ENCODE peak calls at places on chromosomes 4 and X, in nine cellular contexts. D, M, Y, S, Q, K, J, F and G are unnamed samples.

GRCh38 chrX:38055170-38055847 is 49.0 kb downstream of the SYTL5 start:
- DNase-seq in J (peak; percentile 4), Q (no peak), D (no peak), K (peak; percentile 12), F (no peak), Y (no peak), M (no peak), S (peak; percentile 67), G (peak; percentile 18)

GRCh38 chr4:149203256-149204001 is 612.2 kb downstream of the IQCM start:
- DNase-seq in S (no peak), D (no peak), Q (no peak), F (no peak), K (peak; percentile 7), Y (no peak), M (no peak), J (no peak), G (peak; percentile 63)

GRCh38 chrX:102934624-102935023 is 2.4 kb upstream of the RAB40AL start:
- DNase-seq in Y (no peak), K (no peak), F (peak; percentile 48), S (peak; percentile 18), D (peak; percentile 29), J (peak; percentile 10), Q (peak; percentile 3), M (peak; percentile 18), G (peak; percentile 5)

GRCh38 chrX:40157228-40158035 is 59.7 kb upstream of the BCOR start:
- DNase-seq in S (no peak), D (no peak), F (peak; percentile 61), K (no peak), M (no peak), J (no peak), Y (no peak), Q (no peak), G (no peak)

GRCh38 chrX:154727418-154728323 is 23.2 kb downstream of the GAB3 start:
- DNase-seq in Y (peak; percentile 93), Q (no peak), S (peak; percentile 86), J (peak; percentile 52), F (no peak), K (no peak), D (no peak), M (peak; percentile 47), G (peak; percentile 65)

GRCh38 chr4:182749768-182750167 is 167.4 kb downstream of the DCTD start:
- DNase-seq in J (no peak), D (no peak), S (peak; percentile 43), M (no peak), K (no peak), Y (no peak), Q (no peak), F (no peak), G (no peak)

GRCh38 chr4:173697840-173698239 is 167.8 kb upstream of the HAND2 start:
- DNase-seq in J (no peak), D (no peak), K (no peak), Y (no peak), F (no peak), Q (no peak), M (no peak), S (no peak), G (no peak)

GRCh38 chr4:106587558-106587957 is 219.0 kb upstream of the GIMD1 start:
- DNase-seq in J (no peak), S (peak; percentile 90), Y (no peak), K (no peak), F (no peak), M (no peak), D (no peak), Q (no peak), G (no peak)

GRCh38 chrX:68693481-68694410 is 46.3 kb downstream of the STARD8 start:
- DNase-seq in K (peak; percentile 81), M (peak; percentile 69), S (peak; percentile 75), Y (no peak), F (peak; percentile 71), D (peak; percentile 86), J (peak; percentile 52), Q (no peak), G (peak; percentile 82)

GRCh38 chrX:71815121-71815905 is 52.2 kb downstream of the CXorf49B start:
- DNase-seq in Y (no peak), K (no peak), J (no peak), F (no peak), D (no peak), M (no peak), Q (no peak), S (no peak), G (no peak)

GRCh38 chr4:25986807-25987206 is 72.8 kb downstream of the SMIM20 start:
- DNase-seq in D (no peak), Y (no peak), F (peak; percentile 23), K (no peak), Q (no peak), J (no peak), S (no peak), M (no peak), G (no peak)

GRCh38 chrX:11525685-11526084 is 140.0 kb downstream of the ARHGAP6 start:
- DNase-seq in Q (no peak), D (no peak), S (no peak), M (no peak), K (no peak), F (no peak), J (no peak), Y (no peak), G (no peak)

GRCh38 chr4:19300213-19300612 is 951.5 kb upstream of the SLIT2 start:
- DNase-seq in J (no peak), S (no peak), Y (no peak), M (no peak), D (no peak), F (no peak), Q (no peak), K (no peak), G (no peak)

GRCh38 chr4:172270421-172270820 is 457.2 kb downstream of the GALNTL6 start:
- DNase-seq in F (no peak), J (no peak), Q (no peak), Y (no peak), M (no peak), K (no peak), D (no peak), S (no peak), G (no peak)

GRCh38 chr4:85399270-85399669 is 75.7 kb upstream of the ARHGAP24 start:
- DNase-seq in J (no peak), S (no peak), Y (no peak), K (no peak), M (no peak), F (no peak), Q (no peak), D (no peak), G (no peak)

GRCh38 chrX:27186671-27187070 is 276.5 kb downstream of the PPP4R3C start:
- DNase-seq in M (peak; percentile 9), Y (no peak), K (peak; percentile 20), S (peak; percentile 28), D (peak; percentile 10), Q (no peak), J (no peak), F (no peak), G (no peak)

GRCh38 chr4:189613202-189613601 is 327.5 kb upstream of the FRG1 start:
- DNase-seq in M (no peak), J (no peak), D (no peak), F (no peak), Q (no peak), S (no peak), Y (no peak), K (no peak), G (no peak)

GRCh38 chr4:23373269-23373668 is 516.6 kb downstream of the PPARGC1A start:
- DNase-seq in Y (no peak), D (peak; percentile 19), K (peak; percentile 49), F (no peak), S (no peak), M (peak; percentile 60), Q (peak; percentile 1), J (no peak), G (peak; percentile 84)

GRCh38 chr4:150579591-150580234 is 2.2 kb upstream of the MAB21L2 start:
- DNase-seq in Y (no peak), K (peak; percentile 15), S (no peak), Q (no peak), J (no peak), M (no peak), F (peak; percentile 72), D (no peak), G (no peak)

GRCh38 chr4:14379148-14379547 is 623.1 kb upstream of the CPEB2 start:
- DNase-seq in F (no peak), J (no peak), K (no peak), D (no peak), S (no peak), Y (no peak), Q (no peak), M (no peak), G (no peak)
- H3K9me3 ChIP-seq in F (peaks cover 5% of the 10 kb centered on the region), J (no peaks in the 10 kb centered on the region), K (no peaks in the 10 kb centered on the region), D (no peaks in the 10 kb centered on the region), S (no peaks in the 10 kb centered on the region), Y (no peaks in the 10 kb centered on the region), Q (peaks cover 14% of the 10 kb centered on the region), M (no peaks in the 10 kb centered on the region), G (no peaks in the 10 kb centered on the region)

GRCh38 chr4:36322921-36323354 is 41.5 kb downstream of the DTHD1 start:
- DNase-seq in J (no peak), K (no peak), F (no peak), Y (no peak), M (no peak), Q (no peak), D (no peak), S (no peak), G (no peak)
- TF ChIP-seq POLR2A in J (no peak), K (no peak), F (no peak), Y (no peak), M (no peak), Q (no peak), D (no peak), S (no peak), G (no peak)

GRCh38 chrX:21972721-21973120 is 32.2 kb downstream of the SMS start:
- DNase-seq in Q (no peak), F (no peak), M (no peak), S (peak; percentile 32), D (no peak), J (no peak), K (no peak), Y (no peak), G (peak; percentile 37)
- H3K9me3 ChIP-seq in Q (no peaks in the 10 kb centered on the region), F (no peaks in the 10 kb centered on the region), M (no peaks in the 10 kb centered on the region), S (no peaks in the 10 kb centered on the region), D (no peaks in the 10 kb centered on the region), J (no peaks in the 10 kb centered on the region), K (no peaks in the 10 kb centered on the region), Y (no peaks in the 10 kb centered on the region), G (no peaks in the 10 kb centered on the region)

DNA sequence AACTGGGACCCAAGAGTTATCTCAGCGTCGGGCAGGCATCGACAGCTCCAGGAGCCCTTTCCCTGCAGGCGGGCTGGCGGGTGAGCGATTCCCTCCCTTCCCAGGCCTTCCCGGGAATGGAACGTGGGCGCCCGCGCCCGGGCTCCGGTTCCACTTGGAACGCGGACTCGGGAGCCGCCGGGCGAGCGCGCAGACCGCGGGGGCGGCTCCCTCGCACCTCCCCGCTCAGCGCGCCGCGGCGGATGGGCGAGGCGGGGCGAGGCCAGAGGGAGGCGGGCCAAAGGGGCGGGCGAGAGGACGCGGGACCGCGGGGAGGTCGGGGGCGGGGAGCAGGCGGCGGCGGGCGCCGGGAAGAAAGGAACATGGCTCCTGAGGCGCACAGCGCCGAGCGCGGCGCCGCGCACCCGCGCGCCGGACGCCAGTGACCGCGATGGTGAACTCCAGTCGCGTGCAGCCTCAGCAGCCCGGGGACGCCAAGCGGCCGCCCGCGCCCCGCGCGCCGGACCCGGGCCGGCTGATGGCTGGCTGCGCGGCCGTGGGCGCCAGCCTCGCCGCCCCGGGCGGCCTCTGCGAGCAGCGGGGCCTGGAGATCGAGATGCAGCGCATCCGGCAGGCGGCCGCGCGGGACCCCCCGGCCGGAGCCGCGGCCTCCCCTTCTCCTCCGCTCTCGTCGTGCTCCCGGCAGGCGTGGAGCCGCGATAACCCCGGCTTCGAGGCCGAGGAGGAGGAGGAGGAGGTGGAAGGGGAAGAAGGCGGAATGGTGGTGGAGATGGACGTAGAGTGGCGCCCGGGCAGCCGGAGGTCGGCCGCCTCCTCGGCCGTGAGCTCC is at the start of gene PKD2:
- DNase-seq in Y (no peak), D (peak; percentile 83), S (peak; percentile 73), K (peak; percentile 91), F (peak; percentile 89), Q (peak; percentile 49), J (peak; percentile 82), M (peak; percentile 86), G (peak; percentile 76)
- TF ChIP-seq POLR2A in Y (peak; percentile 26), D (no peak), S (peak; percentile 82), K (peak; percentile 77), F (peak; percentile 74), Q (peak; percentile 75), J (peak; percentile 73), M (peak; percentile 23), G (peak; percentile 78)